ENCODE peak calls at places on chromosomes 3 and 15, in seven cellular contexts. H, J, C, L, R, K and O are unnamed samples.

GRCh38 chr3:130242850-130243569 is 102.5 kb upstream of the COL6A5 start:
- DNase-seq in H (no peak), J (no peak), C (no peak), L (no peak), R (no peak), K (no peak), O (no peak)

GRCh38 chr3:11154036-11154952 is at the start of gene HRH1:
- DNase-seq in H (no peak), J (peak; percentile 49), C (peak; percentile 30), L (no peak), R (no peak), K (peak; percentile 65), O (no peak)

GRCh38 chr15:78638658-78639314 is 2.2 kb downstream of the CHRNB4 start:
- DNase-seq in H (no peak), J (peak; percentile 96), C (peak; percentile 13), L (peak; percentile 77), R (no peak), K (no peak), O (peak; percentile 12)

GRCh38 chr15:39704684-39705083 is 78.0 kb downstream of the FSIP1 start:
- DNase-seq in H (no peak), J (peak; percentile 39), C (peak; percentile 54), L (no peak), R (no peak), K (no peak), O (no peak)

GRCh38 chr3:102090646-102091045 is 241.3 kb downstream of the NFKBIZ start:
- DNase-seq in H (no peak), J (no peak), C (peak; percentile 60), L (no peak), R (no peak), K (no peak), O (no peak)

GRCh38 chr3:23459915-23460546 is 256.9 kb downstream of the UBE2E2 start:
- DNase-seq in H (no peak), J (no peak), C (no peak), L (no peak), R (no peak), K (no peak), O (no peak)

GRCh38 chr15:89665449-89666146 is 10.3 kb upstream of the KIF7 start:
- DNase-seq in H (no peak), J (peak; percentile 76), C (peak; percentile 71), L (no peak), R (no peak), K (peak; percentile 77), O (no peak)

GRCh38 chr15:38534691-38535090 is 29.9 kb downstream of the RASGRP1 start:
- DNase-seq in H (no peak), J (no peak), C (no peak), L (no peak), R (no peak), K (no peak), O (no peak)

GRCh38 chr15:78672285-78673003 is 31.4 kb upstream of the CHRNB4 start:
- DNase-seq in H (no peak), J (no peak), C (no peak), L (no peak), R (no peak), K (no peak), O (no peak)

GRCh38 chr3:130906374-130906995 is 12.6 kb downstream of the ATP2C1 start:
- DNase-seq in H (no peak), J (no peak), C (peak; percentile 71), L (no peak), R (no peak), K (no peak), O (no peak)

GRCh38 chr15:99305761-99306505 is 54.7 kb downstream of the LRRC28 start:
- DNase-seq in H (no peak), J (peak; percentile 59), C (peak; percentile 89), L (peak; percentile 93), R (peak; percentile 22), K (no peak), O (no peak)

GRCh38 chr3:78736863-78737262 is 1030.9 kb downstream of the ROBO1 start:
- DNase-seq in H (no peak), J (no peak), C (no peak), L (no peak), R (no peak), K (no peak), O (no peak)

GRCh38 chr3:184040010-184040409 is 8.5 kb downstream of the HTR3D start:
- DNase-seq in H (no peak), J (peak; percentile 75), C (no peak), L (no peak), R (no peak), K (no peak), O (no peak)

GRCh38 chr3:171654809-171655208 is 155.5 kb downstream of the PLD1 start:
- DNase-seq in H (no peak), J (no peak), C (peak; percentile 58), L (no peak), R (no peak), K (peak; percentile 79), O (no peak)

GRCh38 chr3:194082596-194083220 is 53.2 kb upstream of the HES1 start:
- DNase-seq in H (no peak), J (no peak), C (peak; percentile 23), L (no peak), R (no peak), K (no peak), O (no peak)

GRCh38 chr15:74725241-74725774 is at the start of gene CYP1A1:
- DNase-seq in H (peak; percentile 10), J (peak; percentile 68), C (peak; percentile 4), L (no peak), R (no peak), K (no peak), O (no peak)

GRCh38 chr3:136535906-136536305 is 216.3 kb downstream of the STAG1 start:
- DNase-seq in H (no peak), J (no peak), C (peak; percentile 56), L (no peak), R (no peak), K (no peak), O (no peak)

GRCh38 chr15:67405208-67406191 is 115.4 kb upstream of the C15orf61 start:
- DNase-seq in H (no peak), J (no peak), C (peak; percentile 90), L (no peak), R (no peak), K (no peak), O (no peak)

GRCh38 chr15:23687143-23687470 is at the start of gene NDN:
- DNase-seq in H (no peak), J (peak; percentile 73), C (peak; percentile 63), L (no peak), R (no peak), K (peak; percentile 52), O (no peak)

GRCh38 chr3:115270849-115271248 is 123.8 kb upstream of the ZBTB20 start:
- DNase-seq in H (no peak), J (peak; percentile 5), C (no peak), L (no peak), R (no peak), K (no peak), O (no peak)

GRCh38 chr3:124453221-124453620 is 277.0 kb upstream of the UMPS start:
- DNase-seq in H (no peak), J (peak; percentile 15), C (no peak), L (no peak), R (no peak), K (no peak), O (no peak)

GRCh38 chr3:196060834-196061233 is 21.1 kb downstream of the TFRC start:
- DNase-seq in H (no peak), J (no peak), C (no peak), L (no peak), R (no peak), K (no peak), O (no peak)

GRCh38 chr3:3027976-3028567 is 82.1 kb downstream of the IL5RA start:
- DNase-seq in H (no peak), J (no peak), C (no peak), L (no peak), R (no peak), K (no peak), O (no peak)

GRCh38 chr3:120198305-120198878 is 86.6 kb downstream of the GPR156 start:
- DNase-seq in H (no peak), J (no peak), C (peak; percentile 51), L (no peak), R (no peak), K (no peak), O (no peak)

GRCh38 chr3:193842029-193842782 is 249.2 kb downstream of the OPA1 start:
- DNase-seq in H (no peak), J (no peak), C (no peak), L (no peak), R (no peak), K (no peak), O (no peak)

GRCh38 chr3:17329932-17330331 is 412.5 kb downstream of the TBC1D5 start:
- DNase-seq in H (no peak), J (no peak), C (no peak), L (no peak), R (no peak), K (no peak), O (no peak)

GRCh38 chr3:9023191-9023590 is 59.9 kb upstream of the RAD18 start:
- DNase-seq in H (no peak), J (no peak), C (no peak), L (no peak), R (no peak), K (no peak), O (no peak)

GRCh38 chr3:144105542-144105941 is 133.9 kb downstream of the DIPK2A start:
- DNase-seq in H (no peak), J (no peak), C (no peak), L (no peak), R (no peak), K (no peak), O (no peak)

GRCh38 chr15:26773917-26774316 is 1.1 kb upstream of the GABRB3 start:
- DNase-seq in H (no peak), J (peak; percentile 82), C (no peak), L (no peak), R (no peak), K (no peak), O (no peak)

GRCh38 chr3:155232605-155233004 is 60.9 kb downstream of the STRIT1 start:
- DNase-seq in H (no peak), J (peak; percentile 3), C (peak; percentile 86), L (no peak), R (peak; percentile 38), K (peak; percentile 83), O (no peak)

GRCh38 chr3:25576836-25577454 is 87.8 kb downstream of the TOP2B start:
- DNase-seq in H (no peak), J (peak; percentile 61), C (peak; percentile 77), L (no peak), R (no peak), K (no peak), O (no peak)
- H3K4me1 ChIP-seq in H (no peaks in the 10 kb centered on the region), J (no peaks in the 10 kb centered on the region), C (peaks cover 7% of the 10 kb centered on the region), L (no peaks in the 10 kb centered on the region), R (no peaks in the 10 kb centered on the region), K (no peaks in the 10 kb centered on the region), O (no peaks in the 10 kb centered on the region)

GRCh38 chr3:62414786-62415185 is 41.4 kb upstream of the FEZF2 start:
- DNase-seq in H (no peak), J (peak; percentile 71), C (no peak), L (no peak), R (no peak), K (no peak), O (no peak)
- H3K4me3 ChIP-seq in H (no peak overlapping the region), J (peak overlapping the region; percentile 44), C (no peak overlapping the region), L (no peak overlapping the region), R (no peak overlapping the region), K (no peak overlapping the region), O (no peak overlapping the region)

GRCh38 chr3:49813497-49814174 is at the start of gene UBA7:
- DNase-seq in H (peak; percentile 29), J (no peak), C (peak; percentile 88), L (no peak), R (no peak), K (no peak), O (no peak)
- H3K27ac ChIP-seq in H (peak within 1 kb of the TSS; percentile 63), J (no peak within 1 kb of the TSS), C (peak within 1 kb of the TSS; percentile 60), L (no peak within 1 kb of the TSS), R (peak within 1 kb of the TSS; percentile 76), K (peak within 1 kb of the TSS; percentile 42), O (peak within 1 kb of the TSS; percentile 79)

GRCh38 chr15:90839187-90840071 is 29.0 kb upstream of the FURIN start:
- DNase-seq in H (no peak), J (peak; percentile 94), C (peak; percentile 73), L (peak; percentile 93), R (no peak), K (no peak), O (no peak)
- H3K4me1 ChIP-seq in H (peaks cover 28% of the 10 kb centered on the region), J (peaks cover 35% of the 10 kb centered on the region), C (peaks cover 2% of the 10 kb centered on the region), L (peaks cover 6% of the 10 kb centered on the region), R (no peaks in the 10 kb centered on the region), K (peaks cover 12% of the 10 kb centered on the region), O (peaks cover 33% of the 10 kb centered on the region)